ENCODE peak calls at places on chromosome 6, in eight cellular contexts. One of them, this sample, is unnamed.

GRCh38 chr6:119096683-119097310 is 18.3 kb upstream of the FAM184A start:
- DNase-seq in kidney glomerular epithelial cell: no peak
- DNase-seq in D341Med: no peak
- DNase-seq in activated T-cell treated with anti-CD3 and anti-CD28 coated beads for 24 hours: no peak
- DNase-seq in neuronal stem cell: no peak
- DNase-seq in IMR-90: peak
- DNase-seq in anterior cingulate cortex: peak
- DNase-seq in iPS-NIHi11: no peak
- DNase-seq in this sample: no peak

GRCh38 chr6:40587240-40588069 is at the start of gene LRFN2:
- DNase-seq in kidney glomerular epithelial cell: peak
- DNase-seq in D341Med: peak
- DNase-seq in activated T-cell treated with anti-CD3 and anti-CD28 coated beads for 24 hours: peak
- DNase-seq in neuronal stem cell: peak
- DNase-seq in IMR-90: peak
- DNase-seq in anterior cingulate cortex: peak
- DNase-seq in iPS-NIHi11: peak
- DNase-seq in this sample: no peak

GRCh38 chr6:126307859-126308258 is 32.1 kb upstream of the CENPW start:
- DNase-seq in kidney glomerular epithelial cell: peak
- DNase-seq in D341Med: no peak
- DNase-seq in activated T-cell treated with anti-CD3 and anti-CD28 coated beads for 24 hours: no peak
- DNase-seq in neuronal stem cell: no peak
- DNase-seq in IMR-90: peak
- DNase-seq in anterior cingulate cortex: no peak
- DNase-seq in iPS-NIHi11: no peak
- DNase-seq in this sample: no peak

GRCh38 chr6:22036267-22036666 is 260.6 kb downstream of the PRL start:
- DNase-seq in kidney glomerular epithelial cell: peak
- DNase-seq in D341Med: peak
- DNase-seq in activated T-cell treated with anti-CD3 and anti-CD28 coated beads for 24 hours: no peak
- DNase-seq in neuronal stem cell: peak
- DNase-seq in IMR-90: peak
- DNase-seq in anterior cingulate cortex: no peak
- DNase-seq in iPS-NIHi11: peak
- DNase-seq in this sample: peak

GRCh38 chr6:11021714-11022113 is 22.4 kb downstream of the ELOVL2 start:
- DNase-seq in kidney glomerular epithelial cell: no peak
- DNase-seq in D341Med: no peak
- DNase-seq in activated T-cell treated with anti-CD3 and anti-CD28 coated beads for 24 hours: no peak
- DNase-seq in neuronal stem cell: no peak
- DNase-seq in IMR-90: no peak
- DNase-seq in anterior cingulate cortex: no peak
- DNase-seq in iPS-NIHi11: no peak
- DNase-seq in this sample: no peak

GRCh38 chr6:80742481-80742880 is 636.0 kb downstream of the BCKDHB start:
- DNase-seq in kidney glomerular epithelial cell: peak
- DNase-seq in D341Med: peak
- DNase-seq in activated T-cell treated with anti-CD3 and anti-CD28 coated beads for 24 hours: no peak
- DNase-seq in neuronal stem cell: no peak
- DNase-seq in IMR-90: peak
- DNase-seq in anterior cingulate cortex: no peak
- DNase-seq in iPS-NIHi11: peak
- DNase-seq in this sample: no peak

GRCh38 chr6:113461153-113461897 is 395.8 kb upstream of the MARCKS start:
- DNase-seq in kidney glomerular epithelial cell: no peak
- DNase-seq in D341Med: no peak
- DNase-seq in activated T-cell treated with anti-CD3 and anti-CD28 coated beads for 24 hours: no peak
- DNase-seq in neuronal stem cell: no peak
- DNase-seq in IMR-90: peak
- DNase-seq in anterior cingulate cortex: no peak
- DNase-seq in iPS-NIHi11: no peak
- DNase-seq in this sample: no peak

GRCh38 chr6:167855825-167856425 is 29.2 kb downstream of the AFDN start:
- DNase-seq in kidney glomerular epithelial cell: peak
- DNase-seq in D341Med: no peak
- DNase-seq in activated T-cell treated with anti-CD3 and anti-CD28 coated beads for 24 hours: no peak
- DNase-seq in neuronal stem cell: no peak
- DNase-seq in IMR-90: peak
- DNase-seq in anterior cingulate cortex: no peak
- DNase-seq in iPS-NIHi11: no peak
- DNase-seq in this sample: peak

GRCh38 chr6:55578537-55579363 is at the start of gene HMGCLL1:
- DNase-seq in kidney glomerular epithelial cell: peak
- DNase-seq in D341Med: peak
- DNase-seq in activated T-cell treated with anti-CD3 and anti-CD28 coated beads for 24 hours: no peak
- DNase-seq in neuronal stem cell: peak
- DNase-seq in IMR-90: no peak
- DNase-seq in anterior cingulate cortex: peak
- DNase-seq in iPS-NIHi11: peak
- DNase-seq in this sample: peak

GRCh38 chr6:169783971-169784930 is 32.8 kb downstream of the ERMARD start:
- DNase-seq in kidney glomerular epithelial cell: no peak
- DNase-seq in D341Med: no peak
- DNase-seq in activated T-cell treated with anti-CD3 and anti-CD28 coated beads for 24 hours: no peak
- DNase-seq in neuronal stem cell: no peak
- DNase-seq in IMR-90: no peak
- DNase-seq in anterior cingulate cortex: no peak
- DNase-seq in iPS-NIHi11: no peak
- DNase-seq in this sample: no peak

GRCh38 chr6:121510568-121511177 is 75.2 kb downstream of the GJA1 start:
- DNase-seq in kidney glomerular epithelial cell: peak
- DNase-seq in D341Med: no peak
- DNase-seq in activated T-cell treated with anti-CD3 and anti-CD28 coated beads for 24 hours: no peak
- DNase-seq in neuronal stem cell: no peak
- DNase-seq in IMR-90: peak
- DNase-seq in anterior cingulate cortex: no peak
- DNase-seq in iPS-NIHi11: no peak
- DNase-seq in this sample: no peak

GRCh38 chr6:118710616-118711015 is 59.2 kb upstream of the CEP85L start:
- DNase-seq in kidney glomerular epithelial cell: no peak
- DNase-seq in D341Med: no peak
- DNase-seq in activated T-cell treated with anti-CD3 and anti-CD28 coated beads for 24 hours: no peak
- DNase-seq in neuronal stem cell: no peak
- DNase-seq in IMR-90: no peak
- DNase-seq in anterior cingulate cortex: no peak
- DNase-seq in iPS-NIHi11: no peak
- DNase-seq in this sample: no peak

GRCh38 chr6:162845972-162846371 is 118.2 kb downstream of the PACRG start:
- DNase-seq in kidney glomerular epithelial cell: no peak
- DNase-seq in D341Med: no peak
- DNase-seq in activated T-cell treated with anti-CD3 and anti-CD28 coated beads for 24 hours: no peak
- DNase-seq in neuronal stem cell: no peak
- DNase-seq in IMR-90: no peak
- DNase-seq in anterior cingulate cortex: no peak
- DNase-seq in iPS-NIHi11: peak
- DNase-seq in this sample: no peak

GRCh38 chr6:81700414-81700813 is 52.1 kb downstream of the TENT5A start:
- DNase-seq in kidney glomerular epithelial cell: no peak
- DNase-seq in D341Med: no peak
- DNase-seq in activated T-cell treated with anti-CD3 and anti-CD28 coated beads for 24 hours: no peak
- DNase-seq in neuronal stem cell: no peak
- DNase-seq in IMR-90: no peak
- DNase-seq in anterior cingulate cortex: no peak
- DNase-seq in iPS-NIHi11: no peak
- DNase-seq in this sample: no peak

GRCh38 chr6:145842693-145843546 is 28.3 kb upstream of the FBXO30 start:
- DNase-seq in kidney glomerular epithelial cell: no peak
- DNase-seq in D341Med: no peak
- DNase-seq in activated T-cell treated with anti-CD3 and anti-CD28 coated beads for 24 hours: no peak
- DNase-seq in neuronal stem cell: no peak
- DNase-seq in IMR-90: peak
- DNase-seq in anterior cingulate cortex: no peak
- DNase-seq in iPS-NIHi11: no peak
- DNase-seq in this sample: no peak

GRCh38 chr6:137043710-137044365 is 927 bp downstream of the IL20RA start:
- DNase-seq in kidney glomerular epithelial cell: peak
- DNase-seq in D341Med: peak
- DNase-seq in activated T-cell treated with anti-CD3 and anti-CD28 coated beads for 24 hours: no peak
- DNase-seq in neuronal stem cell: peak
- DNase-seq in IMR-90: peak
- DNase-seq in anterior cingulate cortex: no peak
- DNase-seq in iPS-NIHi11: peak
- DNase-seq in this sample: no peak

GRCh38 chr6:128932061-128932460 is 49.1 kb downstream of the LAMA2 start:
- DNase-seq in kidney glomerular epithelial cell: no peak
- DNase-seq in D341Med: no peak
- DNase-seq in activated T-cell treated with anti-CD3 and anti-CD28 coated beads for 24 hours: no peak
- DNase-seq in neuronal stem cell: no peak
- DNase-seq in IMR-90: peak
- DNase-seq in anterior cingulate cortex: no peak
- DNase-seq in iPS-NIHi11: no peak
- DNase-seq in this sample: peak

GRCh38 chr6:89475634-89476033 is 42.7 kb downstream of the ANKRD6 start:
- DNase-seq in kidney glomerular epithelial cell: peak
- DNase-seq in D341Med: no peak
- DNase-seq in activated T-cell treated with anti-CD3 and anti-CD28 coated beads for 24 hours: peak
- DNase-seq in neuronal stem cell: no peak
- DNase-seq in IMR-90: no peak
- DNase-seq in anterior cingulate cortex: no peak
- DNase-seq in iPS-NIHi11: no peak
- DNase-seq in this sample: no peak

GRCh38 chr6:100693249-100693927 is 187.7 kb downstream of the ASCC3 start:
- DNase-seq in kidney glomerular epithelial cell: no peak
- DNase-seq in D341Med: no peak
- DNase-seq in activated T-cell treated with anti-CD3 and anti-CD28 coated beads for 24 hours: no peak
- DNase-seq in neuronal stem cell: no peak
- DNase-seq in IMR-90: no peak
- DNase-seq in anterior cingulate cortex: no peak
- DNase-seq in iPS-NIHi11: no peak
- DNase-seq in this sample: no peak

GRCh38 chr6:37671061-37671460 is 26.6 kb downstream of the MDGA1 start:
- DNase-seq in kidney glomerular epithelial cell: no peak
- DNase-seq in D341Med: no peak
- DNase-seq in activated T-cell treated with anti-CD3 and anti-CD28 coated beads for 24 hours: no peak
- DNase-seq in neuronal stem cell: no peak
- DNase-seq in IMR-90: no peak
- DNase-seq in anterior cingulate cortex: no peak
- DNase-seq in iPS-NIHi11: no peak
- DNase-seq in this sample: no peak

GRCh38 chr6:115363379-115363778 is 697.3 kb downstream of the FRK start:
- DNase-seq in kidney glomerular epithelial cell: no peak
- DNase-seq in D341Med: no peak
- DNase-seq in activated T-cell treated with anti-CD3 and anti-CD28 coated beads for 24 hours: no peak
- DNase-seq in neuronal stem cell: no peak
- DNase-seq in IMR-90: no peak
- DNase-seq in anterior cingulate cortex: no peak
- DNase-seq in iPS-NIHi11: no peak
- DNase-seq in this sample: no peak

GRCh38 chr6:106082735-106083398 is 3.3 kb upstream of the PRDM1 start:
- DNase-seq in kidney glomerular epithelial cell: no peak
- DNase-seq in D341Med: no peak
- DNase-seq in activated T-cell treated with anti-CD3 and anti-CD28 coated beads for 24 hours: no peak
- DNase-seq in neuronal stem cell: no peak
- DNase-seq in IMR-90: peak
- DNase-seq in anterior cingulate cortex: no peak
- DNase-seq in iPS-NIHi11: no peak
- DNase-seq in this sample: no peak

GRCh38 chr6:711925-712324 is 19.0 kb upstream of the EXOC2 start:
- DNase-seq in kidney glomerular epithelial cell: no peak
- DNase-seq in D341Med: no peak
- DNase-seq in activated T-cell treated with anti-CD3 and anti-CD28 coated beads for 24 hours: no peak
- DNase-seq in neuronal stem cell: no peak
- DNase-seq in IMR-90: no peak
- DNase-seq in anterior cingulate cortex: no peak
- DNase-seq in iPS-NIHi11: no peak
- DNase-seq in this sample: no peak

GRCh38 chr6:127816643-127817042 is 84.2 kb downstream of the THEMIS start:
- DNase-seq in kidney glomerular epithelial cell: no peak
- DNase-seq in D341Med: no peak
- DNase-seq in activated T-cell treated with anti-CD3 and anti-CD28 coated beads for 24 hours: no peak
- DNase-seq in neuronal stem cell: no peak
- DNase-seq in IMR-90: no peak
- DNase-seq in anterior cingulate cortex: no peak
- DNase-seq in iPS-NIHi11: no peak
- DNase-seq in this sample: no peak

GRCh38 chr6:42532038-42532669 is 31.7 kb upstream of the UBR2 start:
- DNase-seq in kidney glomerular epithelial cell: peak
- DNase-seq in D341Med: peak
- DNase-seq in activated T-cell treated with anti-CD3 and anti-CD28 coated beads for 24 hours: no peak
- DNase-seq in neuronal stem cell: peak
- DNase-seq in IMR-90: peak
- DNase-seq in anterior cingulate cortex: no peak
- DNase-seq in iPS-NIHi11: peak
- DNase-seq in this sample: no peak

GRCh38 chr6:148385379-148385778 is 42.7 kb downstream of the SASH1 start:
- DNase-seq in kidney glomerular epithelial cell: no peak
- DNase-seq in D341Med: no peak
- DNase-seq in activated T-cell treated with anti-CD3 and anti-CD28 coated beads for 24 hours: no peak
- DNase-seq in neuronal stem cell: no peak
- DNase-seq in IMR-90: no peak
- DNase-seq in anterior cingulate cortex: no peak
- DNase-seq in iPS-NIHi11: no peak
- DNase-seq in this sample: no peak

GRCh38 chr6:108186226-108186625 is 20.4 kb downstream of the NR2E1 start:
- DNase-seq in kidney glomerular epithelial cell: no peak
- DNase-seq in D341Med: no peak
- DNase-seq in activated T-cell treated with anti-CD3 and anti-CD28 coated beads for 24 hours: no peak
- DNase-seq in neuronal stem cell: no peak
- DNase-seq in IMR-90: no peak
- DNase-seq in anterior cingulate cortex: no peak
- DNase-seq in iPS-NIHi11: no peak
- DNase-seq in this sample: no peak

GRCh38 chr6:147054871-147055270 is 149.3 kb upstream of the STXBP5 start:
- DNase-seq in kidney glomerular epithelial cell: no peak
- DNase-seq in D341Med: no peak
- DNase-seq in activated T-cell treated with anti-CD3 and anti-CD28 coated beads for 24 hours: no peak
- DNase-seq in neuronal stem cell: no peak
- DNase-seq in IMR-90: no peak
- DNase-seq in anterior cingulate cortex: no peak
- DNase-seq in iPS-NIHi11: no peak
- DNase-seq in this sample: no peak

GRCh38 chr6:36120979-36121706 is 9.2 kb upstream of the MAPK13 start:
- DNase-seq in kidney glomerular epithelial cell: no peak
- DNase-seq in D341Med: peak
- DNase-seq in activated T-cell treated with anti-CD3 and anti-CD28 coated beads for 24 hours: no peak
- DNase-seq in neuronal stem cell: no peak
- DNase-seq in IMR-90: no peak
- DNase-seq in anterior cingulate cortex: no peak
- DNase-seq in iPS-NIHi11: no peak
- DNase-seq in this sample: no peak

GRCh38 chr6:30463651-30464618 is 25.4 kb upstream of the HLA-E start:
- DNase-seq in kidney glomerular epithelial cell: no peak
- DNase-seq in D341Med: no peak
- DNase-seq in activated T-cell treated with anti-CD3 and anti-CD28 coated beads for 24 hours: peak
- DNase-seq in neuronal stem cell: no peak
- DNase-seq in IMR-90: peak
- DNase-seq in anterior cingulate cortex: no peak
- DNase-seq in iPS-NIHi11: peak
- DNase-seq in this sample: no peak

This sample was measured in kidney epithelial cell.